ENCODE peak calls at places on chromosomes 6 and 20, in five cellular contexts. Y is NAMALWA, J is GM10248, A is HTR-8/SVneo, D is Peyer's patch. O is an unnamed sample.

GRCh38 chr6:168132531-168133184 is 53.6 kb upstream of the FRMD1 start:
- DNase-seq in D (no peak), J (no peak), Y (no peak), A (no peak), O (no peak)

GRCh38 chr6:157148391-157149323 is 174.7 kb downstream of the TMEM242 start:
- DNase-seq in Y (no peak), D (no peak), A (peak), J (no peak), O (no peak)

GRCh38 chr6:54441687-54442248 is 133.5 kb downstream of the TINAG start:
- DNase-seq in A (no peak), Y (no peak), D (no peak), J (no peak), O (no peak)

GRCh38 chr20:46057856-46058655 is 29.0 kb downstream of the SLC12A5 start:
- DNase-seq in A (no peak), J (no peak), Y (no peak), D (peak), O (peak)

GRCh38 chr20:21229163-21229562 is 74.0 kb upstream of the XRN2 start:
- DNase-seq in J (no peak), A (no peak), Y (no peak), D (no peak), O (no peak)

GRCh38 chr6:168158280-168158979 is 79.4 kb upstream of the FRMD1 start:
- DNase-seq in Y (no peak), A (no peak), D (no peak), J (no peak), O (no peak)

GRCh38 chr20:4813076-4813838 is 91.5 kb downstream of the PRND start:
- DNase-seq in Y (peak), J (peak), D (peak), A (no peak), O (peak)

GRCh38 chr6:34891296-34891695 is 2.2 kb downstream of the ANKS1A start:
- DNase-seq in J (no peak), D (no peak), A (no peak), Y (no peak), O (no peak)

GRCh38 chr6:44086931-44087574 is 40.2 kb downstream of the MRPL14 start:
- DNase-seq in A (no peak), D (no peak), Y (no peak), J (no peak), O (no peak)

GRCh38 chr6:84061613-84062398 is 28.2 kb downstream of the MRAP2 start:
- DNase-seq in J (no peak), A (no peak), D (no peak), Y (no peak), O (no peak)

GRCh38 chr6:77650098-77650663 is 2.7 kb upstream of the MEI4 start:
- DNase-seq in D (no peak), J (peak), Y (no peak), A (no peak), O (no peak)

GRCh38 chr20:17859616-17860232 is 108.9 kb downstream of the SNX5 start:
- DNase-seq in J (peak), A (no peak), Y (no peak), D (peak), O (peak)

GRCh38 chr6:120965814-120966213 is 368.5 kb downstream of the TBC1D32 start:
- DNase-seq in A (no peak), Y (no peak), J (no peak), D (no peak), O (no peak)

GRCh38 chr6:143878272-143878760 is 14.0 kb downstream of the ZC2HC1B start:
- DNase-seq in Y (no peak), D (no peak), A (no peak), J (no peak), O (no peak)

GRCh38 chr20:37396520-37397075 is 50.7 kb downstream of the SRC start:
- DNase-seq in D (no peak), Y (no peak), A (no peak), J (no peak), O (no peak)

GRCh38 chr6:105209950-105210706 is 30.3 kb upstream of the POPDC3 start:
- DNase-seq in J (no peak), A (no peak), Y (no peak), D (no peak), O (no peak)

GRCh38 chr20:23061713-23062561 is 12.5 kb upstream of the THBD start:
- DNase-seq in Y (peak), J (no peak), D (no peak), A (peak), O (no peak)